ENCODE peak calls at places on chromosomes 16 and 17, in six cellular contexts. One of them, this sample, is unnamed.

GRCh38 chr16:66298006-66298405 is 68.5 kb upstream of the CDH5 start:
- DNase-seq in stimulated activated effector memory CD8-positive, alpha-beta T cell treated with anti-CD3 and anti-CD28 coated beads, Interleukin-12 subunit alpha, Interleukin-12 subunit beta, amount 100 ng/mL, for 72 hours: no peak
- DNase-seq in stimulated activated CD4-positive, alpha-beta T cell treated with anti-CD3 and anti-CD28 coated beads, Interleukin-1b, Interleukin-23, amount 100 ng/mL, for 4 hours: no peak
- DNase-seq in mammary epithelial cell: no peak
- DNase-seq in WERI-Rb-1: no peak
- DNase-seq in NCI-H1436: no peak
- DNase-seq in this sample: peak; percentile 44

GRCh38 chr17:7213895-7214299 is 5.7 kb downstream of the DLG4 start:
- DNase-seq in stimulated activated effector memory CD8-positive, alpha-beta T cell treated with anti-CD3 and anti-CD28 coated beads, Interleukin-12 subunit alpha, Interleukin-12 subunit beta, amount 100 ng/mL, for 72 hours: no peak
- DNase-seq in mammary epithelial cell: peak; percentile 75
- DNase-seq in WERI-Rb-1: peak; percentile 92
- DNase-seq in NCI-H1436: peak; percentile 98
- DNase-seq in stimulated activated CD4-positive, alpha-beta T cell treated with anti-CD3 and anti-CD28 coated beads, Interleukin-1b, Interleukin-23, amount 100 ng/mL, for 4 hours: no peak
- DNase-seq in this sample: peak; percentile 99

GRCh38 chr17:59767176-59767575 is 59.7 kb downstream of the VMP1 start:
- DNase-seq in mammary epithelial cell: no peak
- DNase-seq in WERI-Rb-1: no peak
- DNase-seq in stimulated activated CD4-positive, alpha-beta T cell treated with anti-CD3 and anti-CD28 coated beads, Interleukin-1b, Interleukin-23, amount 100 ng/mL, for 4 hours: no peak
- DNase-seq in stimulated activated effector memory CD8-positive, alpha-beta T cell treated with anti-CD3 and anti-CD28 coated beads, Interleukin-12 subunit alpha, Interleukin-12 subunit beta, amount 100 ng/mL, for 72 hours: no peak
- DNase-seq in NCI-H1436: no peak
- DNase-seq in this sample: no peak

GRCh38 chr16:74877706-74878105 is 103.1 kb upstream of the FA2H start:
- DNase-seq in stimulated activated effector memory CD8-positive, alpha-beta T cell treated with anti-CD3 and anti-CD28 coated beads, Interleukin-12 subunit alpha, Interleukin-12 subunit beta, amount 100 ng/mL, for 72 hours: no peak
- DNase-seq in WERI-Rb-1: no peak
- DNase-seq in NCI-H1436: no peak
- DNase-seq in stimulated activated CD4-positive, alpha-beta T cell treated with anti-CD3 and anti-CD28 coated beads, Interleukin-1b, Interleukin-23, amount 100 ng/mL, for 4 hours: no peak
- DNase-seq in mammary epithelial cell: no peak
- DNase-seq in this sample: no peak

GRCh38 chr17:59487161-59487873 is 78.1 kb upstream of the DHX40 start:
- DNase-seq in WERI-Rb-1: peak; percentile 32
- DNase-seq in mammary epithelial cell: no peak
- DNase-seq in stimulated activated CD4-positive, alpha-beta T cell treated with anti-CD3 and anti-CD28 coated beads, Interleukin-1b, Interleukin-23, amount 100 ng/mL, for 4 hours: no peak
- DNase-seq in NCI-H1436: no peak
- DNase-seq in stimulated activated effector memory CD8-positive, alpha-beta T cell treated with anti-CD3 and anti-CD28 coated beads, Interleukin-12 subunit alpha, Interleukin-12 subunit beta, amount 100 ng/mL, for 72 hours: no peak
- DNase-seq in this sample: peak; percentile 81

GRCh38 chr16:80277182-80277581 is 263.6 kb upstream of the DYNLRB2 start:
- DNase-seq in stimulated activated CD4-positive, alpha-beta T cell treated with anti-CD3 and anti-CD28 coated beads, Interleukin-1b, Interleukin-23, amount 100 ng/mL, for 4 hours: no peak
- DNase-seq in mammary epithelial cell: no peak
- DNase-seq in stimulated activated effector memory CD8-positive, alpha-beta T cell treated with anti-CD3 and anti-CD28 coated beads, Interleukin-12 subunit alpha, Interleukin-12 subunit beta, amount 100 ng/mL, for 72 hours: no peak
- DNase-seq in NCI-H1436: no peak
- DNase-seq in WERI-Rb-1: no peak
- DNase-seq in this sample: no peak

GRCh38 chr16:51876934-51877333 is 670.0 kb downstream of the TOX3 start:
- DNase-seq in NCI-H1436: no peak
- DNase-seq in stimulated activated effector memory CD8-positive, alpha-beta T cell treated with anti-CD3 and anti-CD28 coated beads, Interleukin-12 subunit alpha, Interleukin-12 subunit beta, amount 100 ng/mL, for 72 hours: no peak
- DNase-seq in mammary epithelial cell: no peak
- DNase-seq in stimulated activated CD4-positive, alpha-beta T cell treated with anti-CD3 and anti-CD28 coated beads, Interleukin-1b, Interleukin-23, amount 100 ng/mL, for 4 hours: no peak
- DNase-seq in WERI-Rb-1: no peak
- DNase-seq in this sample: no peak

GRCh38 chr16:64731891-64732290 is 390.0 kb downstream of the CDH11 start:
- DNase-seq in WERI-Rb-1: no peak
- DNase-seq in stimulated activated CD4-positive, alpha-beta T cell treated with anti-CD3 and anti-CD28 coated beads, Interleukin-1b, Interleukin-23, amount 100 ng/mL, for 4 hours: no peak
- DNase-seq in mammary epithelial cell: no peak
- DNase-seq in stimulated activated effector memory CD8-positive, alpha-beta T cell treated with anti-CD3 and anti-CD28 coated beads, Interleukin-12 subunit alpha, Interleukin-12 subunit beta, amount 100 ng/mL, for 72 hours: no peak
- DNase-seq in NCI-H1436: no peak
- DNase-seq in this sample: no peak

GRCh38 chr17:81684442-81684911 is 666 bp downstream of the HGS start:
- DNase-seq in mammary epithelial cell: no peak
- DNase-seq in WERI-Rb-1: no peak
- DNase-seq in NCI-H1436: no peak
- DNase-seq in stimulated activated effector memory CD8-positive, alpha-beta T cell treated with anti-CD3 and anti-CD28 coated beads, Interleukin-12 subunit alpha, Interleukin-12 subunit beta, amount 100 ng/mL, for 72 hours: no peak
- DNase-seq in stimulated activated CD4-positive, alpha-beta T cell treated with anti-CD3 and anti-CD28 coated beads, Interleukin-1b, Interleukin-23, amount 100 ng/mL, for 4 hours: no peak
- DNase-seq in this sample: no peak

GRCh38 chr16:57635266-57636097 is 7.1 kb downstream of the ADGRG1 start:
- DNase-seq in WERI-Rb-1: no peak
- DNase-seq in stimulated activated CD4-positive, alpha-beta T cell treated with anti-CD3 and anti-CD28 coated beads, Interleukin-1b, Interleukin-23, amount 100 ng/mL, for 4 hours: no peak
- DNase-seq in mammary epithelial cell: no peak
- DNase-seq in stimulated activated effector memory CD8-positive, alpha-beta T cell treated with anti-CD3 and anti-CD28 coated beads, Interleukin-12 subunit alpha, Interleukin-12 subunit beta, amount 100 ng/mL, for 72 hours: no peak
- DNase-seq in NCI-H1436: no peak
- DNase-seq in this sample: no peak

GRCh38 chr17:1999557-2000251 is 25.4 kb downstream of the RTN4RL1 start:
- DNase-seq in stimulated activated CD4-positive, alpha-beta T cell treated with anti-CD3 and anti-CD28 coated beads, Interleukin-1b, Interleukin-23, amount 100 ng/mL, for 4 hours: no peak
- DNase-seq in NCI-H1436: no peak
- DNase-seq in WERI-Rb-1: peak; percentile 76
- DNase-seq in mammary epithelial cell: no peak
- DNase-seq in stimulated activated effector memory CD8-positive, alpha-beta T cell treated with anti-CD3 and anti-CD28 coated beads, Interleukin-12 subunit alpha, Interleukin-12 subunit beta, amount 100 ng/mL, for 72 hours: no peak
- DNase-seq in this sample: peak; percentile 88

GRCh38 chr17:38693700-38694329 is 11.3 kb upstream of the MLLT6 start:
- DNase-seq in NCI-H1436: no peak
- DNase-seq in stimulated activated CD4-positive, alpha-beta T cell treated with anti-CD3 and anti-CD28 coated beads, Interleukin-1b, Interleukin-23, amount 100 ng/mL, for 4 hours: no peak
- DNase-seq in WERI-Rb-1: no peak
- DNase-seq in mammary epithelial cell: no peak
- DNase-seq in stimulated activated effector memory CD8-positive, alpha-beta T cell treated with anti-CD3 and anti-CD28 coated beads, Interleukin-12 subunit alpha, Interleukin-12 subunit beta, amount 100 ng/mL, for 72 hours: no peak
- DNase-seq in this sample: no peak

GRCh38 chr17:7367083-7367482 is 12.1 kb downstream of the TMEM95 start:
- DNase-seq in stimulated activated effector memory CD8-positive, alpha-beta T cell treated with anti-CD3 and anti-CD28 coated beads, Interleukin-12 subunit alpha, Interleukin-12 subunit beta, amount 100 ng/mL, for 72 hours: no peak
- DNase-seq in stimulated activated CD4-positive, alpha-beta T cell treated with anti-CD3 and anti-CD28 coated beads, Interleukin-1b, Interleukin-23, amount 100 ng/mL, for 4 hours: no peak
- DNase-seq in NCI-H1436: no peak
- DNase-seq in WERI-Rb-1: no peak
- DNase-seq in mammary epithelial cell: no peak
- DNase-seq in this sample: no peak

GRCh38 chr17:348692-349425 is 3.7 kb downstream of the RPH3AL start:
- DNase-seq in stimulated activated effector memory CD8-positive, alpha-beta T cell treated with anti-CD3 and anti-CD28 coated beads, Interleukin-12 subunit alpha, Interleukin-12 subunit beta, amount 100 ng/mL, for 72 hours: no peak
- DNase-seq in stimulated activated CD4-positive, alpha-beta T cell treated with anti-CD3 and anti-CD28 coated beads, Interleukin-1b, Interleukin-23, amount 100 ng/mL, for 4 hours: no peak
- DNase-seq in NCI-H1436: no peak
- DNase-seq in WERI-Rb-1: no peak
- DNase-seq in mammary epithelial cell: peak; percentile 71
- DNase-seq in this sample: no peak

GRCh38 chr17:67994827-67995567 is 1.3 kb downstream of the C17orf58 start:
- DNase-seq in stimulated activated effector memory CD8-positive, alpha-beta T cell treated with anti-CD3 and anti-CD28 coated beads, Interleukin-12 subunit alpha, Interleukin-12 subunit beta, amount 100 ng/mL, for 72 hours: no peak
- DNase-seq in mammary epithelial cell: peak; percentile 78
- DNase-seq in WERI-Rb-1: no peak
- DNase-seq in stimulated activated CD4-positive, alpha-beta T cell treated with anti-CD3 and anti-CD28 coated beads, Interleukin-1b, Interleukin-23, amount 100 ng/mL, for 4 hours: no peak
- DNase-seq in NCI-H1436: no peak
- DNase-seq in this sample: no peak

GRCh38 chr17:28662527-28662829 is 473 bp downstream of the SUPT6H start:
- DNase-seq in stimulated activated effector memory CD8-positive, alpha-beta T cell treated with anti-CD3 and anti-CD28 coated beads, Interleukin-12 subunit alpha, Interleukin-12 subunit beta, amount 100 ng/mL, for 72 hours: no peak
- DNase-seq in WERI-Rb-1: no peak
- DNase-seq in stimulated activated CD4-positive, alpha-beta T cell treated with anti-CD3 and anti-CD28 coated beads, Interleukin-1b, Interleukin-23, amount 100 ng/mL, for 4 hours: no peak
- DNase-seq in mammary epithelial cell: no peak
- DNase-seq in NCI-H1436: no peak
- DNase-seq in this sample: peak; percentile 69

This sample was measured in NCI-H82.